ENCODE peak calls at places on chromosomes 5 and 9, in nine cellular contexts. E is ELR; J is HS-5; X is smooth muscle cell of the brain vasculature; S is NCI-H2029; W is type B pancreatic cell; K is HuH-7; N is amniotic stem cell; D is activated CD8-positive, alpha-beta memory T cell treated with anti-CD3 and anti-CD28 coated beads, Interleukin-2, amount 10 ng/mL, durations not matched to agents 7 days and 5 days. Q is an unnamed sample.

GRCh38 chr9:15696979-15697378 is 144.1 kb downstream of the CCDC171 start:
- DNase-seq in E (peak), J (no peak), X (no peak), S (no peak), W (no peak), K (no peak), N (no peak), D (no peak), Q (no peak)

GRCh38 chr5:127846884-127847283 is 143.7 kb downstream of the CCDC192 start:
- DNase-seq in E (no peak), J (no peak), X (no peak), S (no peak), W (no peak), K (no peak), N (no peak), D (no peak), Q (no peak)

GRCh38 chr9:136544549-136545064 is 1.2 kb downstream of the NOTCH1 start:
- DNase-seq in E (peak), J (no peak), X (no peak), S (no peak), W (no peak), K (peak), N (no peak), D (peak), Q (no peak)

GRCh38 chr5:16233730-16234129 is 54.1 kb upstream of the MARCHF11 start:
- DNase-seq in E (no peak), J (no peak), X (no peak), S (no peak), W (no peak), K (no peak), N (no peak), D (no peak), Q (no peak)

GRCh38 chr5:152274206-152274605 is 130.9 kb downstream of the NMUR2 start:
- DNase-seq in E (no peak), J (peak), X (no peak), S (no peak), W (no peak), K (no peak), N (no peak), D (no peak), Q (no peak)

GRCh38 chr5:102090770-102091169 is 205.3 kb downstream of the SLCO4C1 start:
- DNase-seq in E (peak), J (no peak), X (no peak), S (peak), W (no peak), K (peak), N (no peak), D (no peak), Q (no peak)

GRCh38 chr5:20294696-20295095 is 306.7 kb upstream of the CDH18 start:
- DNase-seq in E (no peak), J (no peak), X (no peak), S (no peak), W (no peak), K (no peak), N (no peak), D (no peak), Q (no peak)

GRCh38 chr9:22040760-22041159 is 31.7 kb upstream of the CDKN2B start:
- DNase-seq in E (peak), J (peak), X (no peak), S (no peak), W (no peak), K (no peak), N (no peak), D (no peak), Q (no peak)

GRCh38 chr9:135517407-135517822 is 3.8 kb upstream of the LCN1 start:
- DNase-seq in E (no peak), J (no peak), X (no peak), S (no peak), W (peak), K (no peak), N (no peak), D (peak), Q (no peak)

GRCh38 chr5:146878471-146879172 is at the start of gene PPP2R2B:
- DNase-seq in E (peak), J (no peak), X (no peak), S (peak), W (peak), K (peak), N (no peak), D (peak), Q (no peak)

GRCh38 chr9:121587863-121588262 is 63.6 kb upstream of the DAB2IP start:
- DNase-seq in E (no peak), J (no peak), X (no peak), S (no peak), W (no peak), K (no peak), N (no peak), D (no peak), Q (no peak)

GRCh38 chr9:81557452-81557956 is 131.8 kb downstream of the TLE1 start:
- DNase-seq in E (no peak), J (no peak), X (no peak), S (no peak), W (no peak), K (no peak), N (no peak), D (no peak), Q (no peak)

GRCh38 chr9:101512116-101512515 is 21.5 kb upstream of the RNF20 start:
- DNase-seq in E (peak), J (no peak), X (no peak), S (no peak), W (no peak), K (no peak), N (no peak), D (no peak), Q (no peak)

GRCh38 chr9:76153902-76154629 is 240.2 kb downstream of the RFK start:
- DNase-seq in E (no peak), J (no peak), X (no peak), S (peak), W (no peak), K (no peak), N (no peak), D (no peak), Q (no peak)

GRCh38 chr5:180811012-180811622 is 8.5 kb upstream of the MGAT1 start:
- DNase-seq in E (no peak), J (no peak), X (no peak), S (no peak), W (no peak), K (no peak), N (no peak), D (peak), Q (no peak)

GRCh38 chr9:109031241-109031640 is 17.9 kb upstream of the CTNNAL1 start:
- DNase-seq in E (peak), J (no peak), X (no peak), S (no peak), W (no peak), K (no peak), N (no peak), D (no peak), Q (no peak)

GRCh38 chr9:93257808-93258331 is 73.9 kb downstream of the WNK2 start:
- DNase-seq in E (no peak), J (no peak), X (no peak), S (no peak), W (no peak), K (no peak), N (no peak), D (peak), Q (peak)

GRCh38 chr5:18024542-18024941 is 390.3 kb downstream of the TAF11L14 start:
- DNase-seq in E (no peak), J (no peak), X (no peak), S (no peak), W (no peak), K (no peak), N (no peak), D (no peak), Q (no peak)

GRCh38 chr9:137694962-137695875 is 76.4 kb downstream of the EHMT1 start:
- DNase-seq in E (peak), J (no peak), X (no peak), S (no peak), W (no peak), K (peak), N (no peak), D (no peak), Q (no peak)

Q was measured in vagina.